ENCODE peak calls at places on chromosomes 16 and 17, in seven cellular contexts. O, I, U, T, V, H and Z are unnamed samples.

GRCh38 chr17:9244066-9245052 is 223.0 kb downstream of the NTN1 start:
- DNase-seq in O (no peak), I (no peak), U (no peak), T (no peak), V (no peak), H (no peak), Z (no peak)

GRCh38 chr17:41844971-41845370 is 7.3 kb downstream of the KLHL10 start:
- DNase-seq in O (no peak), I (no peak), U (no peak), T (no peak), V (no peak), H (no peak), Z (no peak)

GRCh38 chr17:74292495-74292894 is 18.5 kb downstream of the DNAI2 start:
- DNase-seq in O (no peak), I (no peak), U (no peak), T (no peak), V (no peak), H (no peak), Z (no peak)

GRCh38 chr17:8832711-8833352 is 33.7 kb upstream of the MFSD6L start:
- DNase-seq in O (peak; percentile 11), I (peak; percentile 17), U (no peak), T (peak; percentile 37), V (peak; percentile 84), H (peak; percentile 41), Z (peak; percentile 52)

GRCh38 chr16:2511128-2511785 is 2.5 kb upstream of the ATP6V0C start:
- DNase-seq in O (no peak), I (no peak), U (peak; percentile 75), T (no peak), V (no peak), H (no peak), Z (no peak)

GRCh38 chr16:31451201-31451600 is 8.1 kb upstream of the ARMC5 start:
- DNase-seq in O (no peak), I (no peak), U (no peak), T (no peak), V (no peak), H (no peak), Z (no peak)

GRCh38 chr16:10729649-10730048 is 14.0 kb upstream of the NUBP1 start:
- DNase-seq in O (no peak), I (no peak), U (no peak), T (no peak), V (no peak), H (no peak), Z (no peak)

GRCh38 chr16:66639091-66639885 is 34.8 kb downstream of the CMTM3 start:
- DNase-seq in O (no peak), I (no peak), U (no peak), T (no peak), V (no peak), H (no peak), Z (no peak)

GRCh38 chr17:19537116-19537515 is 3.5 kb downstream of the SLC47A1 start:
- DNase-seq in O (no peak), I (no peak), U (no peak), T (no peak), V (no peak), H (no peak), Z (no peak)

GRCh38 chr16:57711-58110 is 4.1 kb downstream of the SNRNP25 start:
- DNase-seq in O (no peak), I (no peak), U (no peak), T (no peak), V (no peak), H (no peak), Z (no peak)